ENCODE peak calls at places on chromosomes 3 and 15, in seven cellular contexts. One of them, this sample, is unnamed.

GRCh38 chr15:73841756-73842590 is 31.4 kb upstream of the TBC1D21 start:
- DNase-seq in astrocyte of the spinal cord: no peak
- DNase-seq in fibroblast of mammary gland: no peak
- DNase-seq in CD4-positive, alpha-beta T cell: no peak
- DNase-seq in chondrocyte: no peak
- DNase-seq in neural crest cell: no peak
- DNase-seq in H1: no peak
- DNase-seq in this sample: no peak

GRCh38 chr3:76728411-76728810 is 311.5 kb upstream of the ROBO2 start:
- DNase-seq in astrocyte of the spinal cord: no peak
- DNase-seq in fibroblast of mammary gland: no peak
- DNase-seq in CD4-positive, alpha-beta T cell: no peak
- DNase-seq in chondrocyte: no peak
- DNase-seq in neural crest cell: no peak
- DNase-seq in H1: no peak
- DNase-seq in this sample: no peak

GRCh38 chr3:134883697-134884385 is 88.8 kb downstream of the EPHB1 start:
- DNase-seq in astrocyte of the spinal cord: no peak
- DNase-seq in fibroblast of mammary gland: peak; percentile 59
- DNase-seq in CD4-positive, alpha-beta T cell: no peak
- DNase-seq in chondrocyte: no peak
- DNase-seq in neural crest cell: no peak
- DNase-seq in H1: no peak
- DNase-seq in this sample: no peak

GRCh38 chr3:4818164-4818563 is 161.1 kb upstream of the BHLHE40 start:
- DNase-seq in astrocyte of the spinal cord: no peak
- DNase-seq in fibroblast of mammary gland: no peak
- DNase-seq in CD4-positive, alpha-beta T cell: no peak
- DNase-seq in chondrocyte: no peak
- DNase-seq in neural crest cell: no peak
- DNase-seq in H1: no peak
- DNase-seq in this sample: no peak

GRCh38 chr15:77122576-77122975 is 51.7 kb upstream of the TSPAN3 start:
- DNase-seq in astrocyte of the spinal cord: no peak
- DNase-seq in fibroblast of mammary gland: no peak
- DNase-seq in CD4-positive, alpha-beta T cell: no peak
- DNase-seq in chondrocyte: no peak
- DNase-seq in neural crest cell: no peak
- DNase-seq in H1: no peak
- DNase-seq in this sample: peak; percentile 16

GRCh38 chr3:55486857-55487375 is at the start of gene WNT5A:
- DNase-seq in astrocyte of the spinal cord: peak; percentile 53
- DNase-seq in fibroblast of mammary gland: peak; percentile 35
- DNase-seq in CD4-positive, alpha-beta T cell: no peak
- DNase-seq in chondrocyte: no peak
- DNase-seq in neural crest cell: peak; percentile 40
- DNase-seq in H1: no peak
- DNase-seq in this sample: no peak

GRCh38 chr15:93803406-93803805 is 428.0 kb upstream of the MCTP2 start:
- DNase-seq in astrocyte of the spinal cord: no peak
- DNase-seq in fibroblast of mammary gland: no peak
- DNase-seq in CD4-positive, alpha-beta T cell: no peak
- DNase-seq in chondrocyte: no peak
- DNase-seq in neural crest cell: no peak
- DNase-seq in H1: no peak
- DNase-seq in this sample: no peak

GRCh38 chr3:194623449-194624290 is 9.5 kb downstream of the TMEM44 start:
- DNase-seq in astrocyte of the spinal cord: no peak
- DNase-seq in fibroblast of mammary gland: no peak
- DNase-seq in CD4-positive, alpha-beta T cell: no peak
- DNase-seq in chondrocyte: peak; percentile 88
- DNase-seq in neural crest cell: no peak
- DNase-seq in H1: no peak
- DNase-seq in this sample: no peak

GRCh38 chr3:71269896-71270295 is 313.6 kb downstream of the FOXP1 start:
- DNase-seq in astrocyte of the spinal cord: no peak
- DNase-seq in fibroblast of mammary gland: no peak
- DNase-seq in CD4-positive, alpha-beta T cell: no peak
- DNase-seq in chondrocyte: no peak
- DNase-seq in neural crest cell: no peak
- DNase-seq in H1: no peak
- DNase-seq in this sample: no peak

GRCh38 chr15:80760971-80761370 is 18.2 kb upstream of the CEMIP start:
- DNase-seq in astrocyte of the spinal cord: no peak
- DNase-seq in fibroblast of mammary gland: no peak
- DNase-seq in CD4-positive, alpha-beta T cell: no peak
- DNase-seq in chondrocyte: no peak
- DNase-seq in neural crest cell: no peak
- DNase-seq in H1: no peak
- DNase-seq in this sample: no peak

GRCh38 chr3:146517684-146518435 is 26.5 kb downstream of the PLSCR1 start:
- DNase-seq in astrocyte of the spinal cord: no peak
- DNase-seq in fibroblast of mammary gland: no peak
- DNase-seq in CD4-positive, alpha-beta T cell: no peak
- DNase-seq in chondrocyte: no peak
- DNase-seq in neural crest cell: no peak
- DNase-seq in H1: no peak
- DNase-seq in this sample: no peak

GRCh38 chr3:86982883-86983282 is 8.1 kb downstream of the VGLL3 start:
- DNase-seq in astrocyte of the spinal cord: peak; percentile 53
- DNase-seq in fibroblast of mammary gland: peak; percentile 91
- DNase-seq in CD4-positive, alpha-beta T cell: no peak
- DNase-seq in chondrocyte: no peak
- DNase-seq in neural crest cell: no peak
- DNase-seq in H1: no peak
- DNase-seq in this sample: no peak

GRCh38 chr3:124786491-124787241 is 56.4 kb downstream of the UMPS start:
- DNase-seq in astrocyte of the spinal cord: peak; percentile 68
- DNase-seq in fibroblast of mammary gland: peak; percentile 69
- DNase-seq in CD4-positive, alpha-beta T cell: no peak
- DNase-seq in chondrocyte: no peak
- DNase-seq in neural crest cell: no peak
- DNase-seq in H1: no peak
- DNase-seq in this sample: no peak

GRCh38 chr15:57472861-57473260 is 96.6 kb downstream of the CGNL1 start:
- DNase-seq in astrocyte of the spinal cord: no peak
- DNase-seq in fibroblast of mammary gland: peak; percentile 61
- DNase-seq in CD4-positive, alpha-beta T cell: no peak
- DNase-seq in chondrocyte: no peak
- DNase-seq in neural crest cell: no peak
- DNase-seq in H1: no peak
- DNase-seq in this sample: no peak

GRCh38 chr3:177337548-177338331 is 140.5 kb upstream of the TBL1XR1 start:
- DNase-seq in astrocyte of the spinal cord: peak; percentile 80
- DNase-seq in fibroblast of mammary gland: peak; percentile 93
- DNase-seq in CD4-positive, alpha-beta T cell: no peak
- DNase-seq in chondrocyte: no peak
- DNase-seq in neural crest cell: no peak
- DNase-seq in H1: no peak
- DNase-seq in this sample: peak; percentile 50

GRCh38 chr3:157156844-157157635 is 2.9 kb downstream of the CCNL1 start:
- DNase-seq in astrocyte of the spinal cord: no peak
- DNase-seq in fibroblast of mammary gland: no peak
- DNase-seq in CD4-positive, alpha-beta T cell: no peak
- DNase-seq in chondrocyte: no peak
- DNase-seq in neural crest cell: no peak
- DNase-seq in H1: no peak
- DNase-seq in this sample: no peak

GRCh38 chr3:157159037-157159761 is 748 bp downstream of the CCNL1 start:
- DNase-seq in astrocyte of the spinal cord: peak; percentile 59
- DNase-seq in fibroblast of mammary gland: peak; percentile 37
- DNase-seq in CD4-positive, alpha-beta T cell: peak; percentile 77
- DNase-seq in chondrocyte: no peak
- DNase-seq in neural crest cell: peak; percentile 54
- DNase-seq in H1: no peak
- DNase-seq in this sample: peak; percentile 69

GRCh38 chr3:157155591-157155990 is 4.4 kb downstream of the CCNL1 start:
- DNase-seq in astrocyte of the spinal cord: no peak
- DNase-seq in fibroblast of mammary gland: no peak
- DNase-seq in CD4-positive, alpha-beta T cell: no peak
- DNase-seq in chondrocyte: no peak
- DNase-seq in neural crest cell: no peak
- DNase-seq in H1: no peak
- DNase-seq in this sample: no peak

GRCh38 chr3:157159762-157160651 is at the start of gene CCNL1:
- DNase-seq in astrocyte of the spinal cord: peak; percentile 98
- DNase-seq in fibroblast of mammary gland: peak; percentile 98
- DNase-seq in CD4-positive, alpha-beta T cell: peak; percentile 97
- DNase-seq in chondrocyte: peak; percentile 98
- DNase-seq in neural crest cell: peak; percentile 85
- DNase-seq in H1: peak; percentile 76
- DNase-seq in this sample: peak; percentile 91

DNA sequence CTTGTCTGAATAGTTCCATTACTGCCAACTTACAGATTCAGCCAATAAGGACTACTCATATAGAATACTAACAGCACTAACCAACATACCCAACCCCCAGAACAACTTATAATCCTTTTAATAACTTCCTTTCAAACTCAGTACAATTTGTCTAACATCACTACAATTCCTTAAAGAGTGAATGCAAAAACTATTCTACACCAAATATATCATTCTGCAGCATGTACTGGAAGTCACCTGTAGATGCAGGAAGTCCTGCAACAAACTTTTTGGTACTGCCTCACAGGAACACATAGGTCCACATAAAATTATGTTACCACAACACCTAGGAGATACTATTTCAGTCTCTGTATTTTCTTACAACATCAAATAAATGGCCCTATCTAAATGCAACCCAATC is 2.1 kb downstream of the CCNL1 start:
- DNase-seq in astrocyte of the spinal cord: no peak
- DNase-seq in fibroblast of mammary gland: no peak
- DNase-seq in CD4-positive, alpha-beta T cell: no peak
- DNase-seq in chondrocyte: no peak
- DNase-seq in neural crest cell: no peak
- DNase-seq in H1: no peak
- DNase-seq in this sample: no peak
- TF ChIP-seq CTCF in astrocyte of the spinal cord: no peak
- TF ChIP-seq CTCF in fibroblast of mammary gland: no peak
- TF ChIP-seq CTCF in CD4-positive, alpha-beta T cell: no peak
- TF ChIP-seq CTCF in chondrocyte: no peak
- TF ChIP-seq CTCF in neural crest cell: no peak
- TF ChIP-seq CTCF in H1: no peak
- TF ChIP-seq CTCF in this sample: no peak

GRCh38 chr15:64906402-64906801 is 5.3 kb upstream of the ANKDD1A start:
- DNase-seq in astrocyte of the spinal cord: no peak
- DNase-seq in fibroblast of mammary gland: no peak
- DNase-seq in CD4-positive, alpha-beta T cell: no peak
- DNase-seq in chondrocyte: no peak
- DNase-seq in neural crest cell: no peak
- DNase-seq in H1: no peak
- DNase-seq in this sample: no peak

GRCh38 chr15:64904189-64904588 is 7.5 kb upstream of the ANKDD1A start:
- DNase-seq in astrocyte of the spinal cord: no peak
- DNase-seq in fibroblast of mammary gland: no peak
- DNase-seq in CD4-positive, alpha-beta T cell: no peak
- DNase-seq in chondrocyte: no peak
- DNase-seq in neural crest cell: no peak
- DNase-seq in H1: no peak
- DNase-seq in this sample: no peak

GRCh38 chr15:64905119-64905831 is 6.4 kb upstream of the ANKDD1A start:
- DNase-seq in astrocyte of the spinal cord: peak; percentile 70
- DNase-seq in fibroblast of mammary gland: peak; percentile 72
- DNase-seq in CD4-positive, alpha-beta T cell: peak; percentile 81
- DNase-seq in chondrocyte: no peak
- DNase-seq in neural crest cell: peak; percentile 83
- DNase-seq in H1: peak; percentile 93
- DNase-seq in this sample: peak; percentile 88

GRCh38 chr15:64907991-64908390 is 3.7 kb upstream of the ANKDD1A start:
- DNase-seq in astrocyte of the spinal cord: no peak
- DNase-seq in fibroblast of mammary gland: no peak
- DNase-seq in CD4-positive, alpha-beta T cell: no peak
- DNase-seq in chondrocyte: no peak
- DNase-seq in neural crest cell: no peak
- DNase-seq in H1: no peak
- DNase-seq in this sample: no peak

DNA sequence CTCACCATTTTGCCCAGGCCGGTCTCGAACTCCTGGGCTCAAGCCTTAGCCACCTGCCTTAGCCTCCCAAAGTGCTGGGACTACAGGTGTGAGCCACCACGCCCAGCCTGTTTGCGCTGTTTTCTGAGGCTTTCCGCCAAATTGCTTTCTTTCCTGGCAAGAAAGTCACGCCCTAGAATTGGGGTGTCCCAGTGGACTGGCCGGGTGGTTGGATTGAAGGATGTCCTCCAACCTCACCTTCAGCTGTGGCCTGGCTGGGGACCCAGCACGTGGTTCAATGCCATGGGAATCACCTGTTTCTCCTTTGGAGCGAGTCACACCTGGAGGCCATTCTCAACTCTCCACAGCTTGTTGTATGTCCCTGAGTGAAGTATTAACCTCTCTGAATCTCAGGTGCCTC is 5.8 kb upstream of the ANKDD1A start:
- DNase-seq in astrocyte of the spinal cord: no peak
- DNase-seq in fibroblast of mammary gland: no peak
- DNase-seq in CD4-positive, alpha-beta T cell: no peak
- DNase-seq in chondrocyte: no peak
- DNase-seq in neural crest cell: no peak
- DNase-seq in H1: no peak
- DNase-seq in this sample: no peak
- TF ChIP-seq CTCF in astrocyte of the spinal cord: no peak
- TF ChIP-seq CTCF in fibroblast of mammary gland: no peak
- TF ChIP-seq CTCF in CD4-positive, alpha-beta T cell: no peak
- TF ChIP-seq CTCF in chondrocyte: no peak
- TF ChIP-seq CTCF in neural crest cell: no peak
- TF ChIP-seq CTCF in H1: no peak
- TF ChIP-seq CTCF in this sample: no peak

GRCh38 chr3:136730595-136731273 is 21.4 kb downstream of the STAG1 start:
- DNase-seq in astrocyte of the spinal cord: no peak
- DNase-seq in fibroblast of mammary gland: no peak
- DNase-seq in CD4-positive, alpha-beta T cell: no peak
- DNase-seq in chondrocyte: no peak
- DNase-seq in neural crest cell: no peak
- DNase-seq in H1: no peak
- DNase-seq in this sample: no peak

GRCh38 chr3:136731274-136731884 is 20.8 kb downstream of the STAG1 start:
- DNase-seq in astrocyte of the spinal cord: no peak
- DNase-seq in fibroblast of mammary gland: peak; percentile 14
- DNase-seq in CD4-positive, alpha-beta T cell: no peak
- DNase-seq in chondrocyte: no peak
- DNase-seq in neural crest cell: no peak
- DNase-seq in H1: no peak
- DNase-seq in this sample: no peak

GRCh38 chr3:136725468-136725867 is 26.7 kb downstream of the STAG1 start:
- DNase-seq in astrocyte of the spinal cord: no peak
- DNase-seq in fibroblast of mammary gland: no peak
- DNase-seq in CD4-positive, alpha-beta T cell: no peak
- DNase-seq in chondrocyte: no peak
- DNase-seq in neural crest cell: no peak
- DNase-seq in H1: no peak
- DNase-seq in this sample: no peak

GRCh38 chr3:136728918-136729317 is 23.3 kb downstream of the STAG1 start:
- DNase-seq in astrocyte of the spinal cord: peak; percentile 82
- DNase-seq in fibroblast of mammary gland: peak; percentile 88
- DNase-seq in CD4-positive, alpha-beta T cell: no peak
- DNase-seq in chondrocyte: no peak
- DNase-seq in neural crest cell: no peak
- DNase-seq in H1: no peak
- DNase-seq in this sample: no peak

GRCh38 chr3:136728434-136728833 is 23.7 kb downstream of the STAG1 start:
- DNase-seq in astrocyte of the spinal cord: no peak
- DNase-seq in fibroblast of mammary gland: peak; percentile 7
- DNase-seq in CD4-positive, alpha-beta T cell: no peak
- DNase-seq in chondrocyte: no peak
- DNase-seq in neural crest cell: no peak
- DNase-seq in H1: no peak
- DNase-seq in this sample: peak; percentile 21
- TF ChIP-seq CTCF in astrocyte of the spinal cord: no peak
- TF ChIP-seq CTCF in fibroblast of mammary gland: no peak
- TF ChIP-seq CTCF in CD4-positive, alpha-beta T cell: no peak
- TF ChIP-seq CTCF in chondrocyte: no peak
- TF ChIP-seq CTCF in neural crest cell: no peak
- TF ChIP-seq CTCF in H1: no peak
- TF ChIP-seq CTCF in this sample: no peak

GRCh38 chr15:68578175-68578959 is 426 bp upstream of the CORO2B start:
- DNase-seq in astrocyte of the spinal cord: peak; percentile 73
- DNase-seq in fibroblast of mammary gland: peak; percentile 63
- DNase-seq in CD4-positive, alpha-beta T cell: peak; percentile 37
- DNase-seq in chondrocyte: peak; percentile 92
- DNase-seq in neural crest cell: peak; percentile 74
- DNase-seq in H1: no peak
- DNase-seq in this sample: peak; percentile 51
- TF ChIP-seq CTCF in astrocyte of the spinal cord: peak; percentile 48
- TF ChIP-seq CTCF in fibroblast of mammary gland: peak; percentile 25
- TF ChIP-seq CTCF in CD4-positive, alpha-beta T cell: no peak
- TF ChIP-seq CTCF in chondrocyte: peak; percentile 81
- TF ChIP-seq CTCF in neural crest cell: peak; percentile 55
- TF ChIP-seq CTCF in H1: peak; percentile 30
- TF ChIP-seq CTCF in this sample: no peak